ENCODE peak calls at places on chromosomes 12 and 14, in four cellular contexts. F is astrocyte of the spinal cord, Q is cardiac fibroblast, M is GM23338. N is an unnamed sample.

GRCh38 chr14:90969493-90970166 is 90.8 kb downstream of the RPS6KA5 start:
- DNase-seq in F (peak; percentile 8), Q (no peak), M (no peak), N (no peak)

GRCh38 chr12:67068204-67068731 is 200.9 kb upstream of the CAND1 start:
- DNase-seq in F (no peak), Q (no peak), M (peak; percentile 76), N (no peak)

GRCh38 chr12:55425954-55426353 is at the start of gene OR6C76:
- DNase-seq in F (no peak), Q (no peak), M (no peak), N (no peak)

GRCh38 chr14:75771614-75772013 is 110.6 kb downstream of the TTLL5 start:
- DNase-seq in F (no peak), Q (no peak), M (no peak), N (no peak)

GRCh38 chr12:78725951-78726550 is 138.5 kb upstream of the SYT1 start:
- DNase-seq in F (no peak), Q (no peak), M (no peak), N (no peak)

GRCh38 chr12:124964836-124965462 is 24.0 kb downstream of the DHX37 start:
- DNase-seq in F (no peak), Q (no peak), M (no peak), N (no peak)

GRCh38 chr12:18750087-18750486 is 12.2 kb downstream of the CAPZA3 start:
- DNase-seq in F (no peak), Q (peak; percentile 33), M (peak; percentile 14), N (peak; percentile 31)

GRCh38 chr14:99803803-99804202 is 10.6 kb downstream of the EML1 start:
- DNase-seq in F (no peak), Q (no peak), M (no peak), N (no peak)

GRCh38 chr14:104422301-104423223 is 157.0 kb upstream of the C14orf180 start:
- DNase-seq in F (no peak), Q (no peak), M (no peak), N (no peak)

GRCh38 chr12:8860165-8860961 is 37.9 kb downstream of the A2ML1 start:
- DNase-seq in F (peak; percentile 42), Q (peak; percentile 65), M (peak; percentile 87), N (no peak)

GRCh38 chr14:28280530-28280929 is 486.1 kb upstream of the FOXG1 start:
- DNase-seq in F (no peak), Q (no peak), M (no peak), N (no peak)

GRCh38 chr12:123519151-123520001 is 14.1 kb downstream of the RILPL1 start:
- DNase-seq in F (peak; percentile 90), Q (peak; percentile 58), M (peak; percentile 38), N (peak; percentile 39)

GRCh38 chr12:89846473-89846872 is 137.8 kb upstream of the ATP2B1 start:
- DNase-seq in F (no peak), Q (no peak), M (no peak), N (no peak)

GRCh38 chr12:89848732-89849131 is 140.1 kb upstream of the ATP2B1 start:
- DNase-seq in F (no peak), Q (no peak), M (no peak), N (no peak)

GRCh38 chr12:89840162-89840922 is 131.7 kb upstream of the ATP2B1 start:
- DNase-seq in F (no peak), Q (peak; percentile 16), M (no peak), N (peak; percentile 23)

GRCh38 chr12:89844539-89844938 is 135.9 kb upstream of the ATP2B1 start:
- DNase-seq in F (no peak), Q (no peak), M (no peak), N (no peak)

GRCh38 chr12:89845356-89845755 is 136.7 kb upstream of the ATP2B1 start:
- DNase-seq in F (no peak), Q (no peak), M (no peak), N (no peak)
- H3K4me3 ChIP-seq in F (no peak overlapping the region), Q (no peak overlapping the region), M (no peak overlapping the region), N (no peak overlapping the region)

GRCh38 chr14:52873096-52873495 is 77.8 kb downstream of the FERMT2 start:
- DNase-seq in F (no peak), Q (no peak), M (peak; percentile 75), N (no peak)

GRCh38 chr14:52871606-52872005 is 79.2 kb downstream of the FERMT2 start:
- DNase-seq in F (no peak), Q (no peak), M (no peak), N (no peak)

GRCh38 chr14:52874389-52874788 is 76.5 kb downstream of the FERMT2 start:
- DNase-seq in F (no peak), Q (no peak), M (no peak), N (no peak)

GRCh38 chr14:52875707-52876106 is 75.1 kb downstream of the FERMT2 start:
- DNase-seq in F (no peak), Q (peak; percentile 61), M (no peak), N (no peak)

DNA sequence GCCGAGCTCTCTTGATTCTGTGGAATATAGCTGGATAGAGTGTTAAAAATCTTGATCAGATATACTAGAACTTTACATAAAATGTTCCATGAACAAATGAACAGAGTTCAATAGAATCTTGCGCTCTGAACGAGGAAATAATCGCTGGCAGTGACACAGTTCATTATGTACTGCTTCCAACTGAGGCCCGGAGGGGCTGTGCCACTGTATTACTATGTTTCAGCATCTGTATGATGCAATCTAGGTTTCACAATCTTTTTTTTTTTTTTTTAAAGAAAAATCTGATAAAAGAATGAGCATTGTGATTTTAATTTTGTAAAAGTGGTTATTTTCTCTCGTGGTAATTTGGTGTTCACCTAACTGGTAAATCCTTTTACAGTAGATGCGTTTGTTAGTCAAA is 77.2 kb downstream of the FERMT2 start:
- DNase-seq in F (peak; percentile 30), Q (peak; percentile 73), M (no peak), N (peak; percentile 35)
- H3K4me3 ChIP-seq in F (no peak overlapping the region), Q (no peak overlapping the region), M (peak overlapping the region; percentile 21), N (no peak overlapping the region)

GRCh38 chr12:31321565-31322228 is 4.3 kb downstream of the SINHCAF start:
- DNase-seq in F (peak; percentile 41), Q (peak; percentile 54), M (no peak), N (no peak)
- H3K4me3 ChIP-seq in F (no peak overlapping the region), Q (no peak overlapping the region), M (peak overlapping the region; percentile 93), N (no peak overlapping the region)

GRCh38 chr14:61337893-61338292 is 16.5 kb downstream of the PRKCH start:
- DNase-seq in F (no peak), Q (no peak), M (no peak), N (no peak)

GRCh38 chr14:61334197-61334701 is 12.9 kb downstream of the PRKCH start:
- DNase-seq in F (no peak), Q (no peak), M (peak; percentile 2), N (no peak)

GRCh38 chr14:61335876-61336275 is 14.5 kb downstream of the PRKCH start:
- DNase-seq in F (no peak), Q (no peak), M (no peak), N (no peak)

GRCh38 chr14:61332658-61333029 is 11.3 kb downstream of the PRKCH start:
- DNase-seq in F (no peak), Q (no peak), M (no peak), N (no peak)

GRCh38 chr14:61335049-61335448 is 13.7 kb downstream of the PRKCH start:
- DNase-seq in F (no peak), Q (no peak), M (no peak), N (no peak)
- H3K4me3 ChIP-seq in F (no peak overlapping the region), Q (no peak overlapping the region), M (no peak overlapping the region), N (no peak overlapping the region)

GRCh38 chr12:50365709-50366406 is 30.6 kb downstream of the FAM186A start:
- DNase-seq in F (no peak), Q (no peak), M (no peak), N (no peak)
- H3K4me3 ChIP-seq in F (no peak overlapping the region), Q (no peak overlapping the region), M (no peak overlapping the region), N (no peak overlapping the region)

GRCh38 chr12:63935361-63935760 is 90.9 kb downstream of the SRGAP1 start:
- DNase-seq in F (no peak), Q (peak; percentile 39), M (no peak), N (no peak)

GRCh38 chr12:63928305-63928704 is 83.8 kb downstream of the SRGAP1 start:
- DNase-seq in F (no peak), Q (no peak), M (no peak), N (no peak)

GRCh38 chr12:63930971-63931370 is 86.5 kb downstream of the SRGAP1 start:
- DNase-seq in F (peak; percentile 45), Q (peak; percentile 83), M (no peak), N (peak; percentile 58)

GRCh38 chr12:63929426-63929825 is 84.9 kb downstream of the SRGAP1 start:
- DNase-seq in F (no peak), Q (no peak), M (no peak), N (no peak)

GRCh38 chr12:63931703-63932102 is 87.2 kb downstream of the SRGAP1 start:
- DNase-seq in F (no peak), Q (no peak), M (no peak), N (no peak)
- H3K4me3 ChIP-seq in F (no peak overlapping the region), Q (no peak overlapping the region), M (no peak overlapping the region), N (no peak overlapping the region)

GRCh38 chr14:100826371-100827139 is 637 bp downstream of the MEG3 start:
- DNase-seq in F (no peak), Q (no peak), M (no peak), N (no peak)
- H3K4me3 ChIP-seq in F (peak overlapping the region; percentile 93), Q (peak overlapping the region; percentile 68), M (no peak overlapping the region), N (peak overlapping the region; percentile 85)

N was measured in AG09309.